ENCODE peak calls at places on chromosomes 5 and 9, in seven cellular contexts. One of them, this sample, is unnamed.

GRCh38 chr9:113187935-113188595 is 33.0 kb downstream of the FKBP15 start:
- DNase-seq in H7: no peak
- DNase-seq in neuronal stem cell: no peak
- DNase-seq in brain microvascular endothelial cell: peak; percentile 94
- DNase-seq in activated CD4-positive, alpha-beta T cell treated with anti-CD3 and anti-CD28 coated beads for 48 hours: no peak
- DNase-seq in cerebellum: no peak
- DNase-seq in lung microvascular endothelial cell: peak; percentile 90
- DNase-seq in this sample: peak; percentile 89

GRCh38 chr5:170169996-170170395 is 62.8 kb upstream of the C5orf58 start:
- DNase-seq in lung microvascular endothelial cell: no peak
- DNase-seq in cerebellum: no peak
- DNase-seq in H7: no peak
- DNase-seq in activated CD4-positive, alpha-beta T cell treated with anti-CD3 and anti-CD28 coated beads for 48 hours: no peak
- DNase-seq in brain microvascular endothelial cell: no peak
- DNase-seq in neuronal stem cell: no peak
- DNase-seq in this sample: no peak

GRCh38 chr5:107431998-107432397 is 238.7 kb downstream of the EFNA5 start:
- DNase-seq in H7: no peak
- DNase-seq in neuronal stem cell: no peak
- DNase-seq in brain microvascular endothelial cell: no peak
- DNase-seq in activated CD4-positive, alpha-beta T cell treated with anti-CD3 and anti-CD28 coated beads for 48 hours: no peak
- DNase-seq in cerebellum: no peak
- DNase-seq in lung microvascular endothelial cell: peak; percentile 72
- DNase-seq in this sample: no peak

GRCh38 chr5:150644058-150644457 is 3.6 kb downstream of the SYNPO start:
- DNase-seq in activated CD4-positive, alpha-beta T cell treated with anti-CD3 and anti-CD28 coated beads for 48 hours: no peak
- DNase-seq in lung microvascular endothelial cell: no peak
- DNase-seq in H7: no peak
- DNase-seq in brain microvascular endothelial cell: no peak
- DNase-seq in cerebellum: no peak
- DNase-seq in neuronal stem cell: no peak
- DNase-seq in this sample: no peak

GRCh38 chr5:81014348-81014747 is 54.2 kb downstream of the RASGRF2 start:
- DNase-seq in brain microvascular endothelial cell: no peak
- DNase-seq in activated CD4-positive, alpha-beta T cell treated with anti-CD3 and anti-CD28 coated beads for 48 hours: no peak
- DNase-seq in H7: no peak
- DNase-seq in cerebellum: no peak
- DNase-seq in neuronal stem cell: no peak
- DNase-seq in lung microvascular endothelial cell: no peak
- DNase-seq in this sample: no peak

GRCh38 chr5:155729684-155730059 is 597.3 kb upstream of the SGCD start:
- DNase-seq in activated CD4-positive, alpha-beta T cell treated with anti-CD3 and anti-CD28 coated beads for 48 hours: no peak
- DNase-seq in neuronal stem cell: peak; percentile 24
- DNase-seq in H7: peak; percentile 44
- DNase-seq in lung microvascular endothelial cell: no peak
- DNase-seq in brain microvascular endothelial cell: no peak
- DNase-seq in cerebellum: peak; percentile 16
- DNase-seq in this sample: no peak

GRCh38 chr9:98342819-98343208 is 87.4 kb upstream of the TBC1D2 start:
- DNase-seq in lung microvascular endothelial cell: peak; percentile 54
- DNase-seq in cerebellum: no peak
- DNase-seq in neuronal stem cell: no peak
- DNase-seq in H7: no peak
- DNase-seq in brain microvascular endothelial cell: no peak
- DNase-seq in activated CD4-positive, alpha-beta T cell treated with anti-CD3 and anti-CD28 coated beads for 48 hours: no peak
- DNase-seq in this sample: no peak

GRCh38 chr9:136171009-136171800 is 33.7 kb downstream of the LHX3 start:
- DNase-seq in H7: peak; percentile 95
- DNase-seq in neuronal stem cell: peak; percentile 89
- DNase-seq in cerebellum: no peak
- DNase-seq in activated CD4-positive, alpha-beta T cell treated with anti-CD3 and anti-CD28 coated beads for 48 hours: no peak
- DNase-seq in brain microvascular endothelial cell: no peak
- DNase-seq in lung microvascular endothelial cell: no peak
- DNase-seq in this sample: no peak

GRCh38 chr5:152649609-152650008 is 244.5 kb upstream of the NMUR2 start:
- DNase-seq in H7: no peak
- DNase-seq in neuronal stem cell: no peak
- DNase-seq in brain microvascular endothelial cell: no peak
- DNase-seq in cerebellum: no peak
- DNase-seq in activated CD4-positive, alpha-beta T cell treated with anti-CD3 and anti-CD28 coated beads for 48 hours: no peak
- DNase-seq in lung microvascular endothelial cell: no peak
- DNase-seq in this sample: no peak

GRCh38 chr9:13952906-13953305 is 361.0 kb downstream of the NFIB start:
- DNase-seq in activated CD4-positive, alpha-beta T cell treated with anti-CD3 and anti-CD28 coated beads for 48 hours: no peak
- DNase-seq in cerebellum: no peak
- DNase-seq in H7: no peak
- DNase-seq in brain microvascular endothelial cell: no peak
- DNase-seq in neuronal stem cell: no peak
- DNase-seq in lung microvascular endothelial cell: no peak
- DNase-seq in this sample: no peak

GRCh38 chr5:42005561-42006153 is 80.6 kb downstream of the FBXO4 start:
- DNase-seq in cerebellum: no peak
- DNase-seq in H7: peak; percentile 2
- DNase-seq in brain microvascular endothelial cell: no peak
- DNase-seq in activated CD4-positive, alpha-beta T cell treated with anti-CD3 and anti-CD28 coated beads for 48 hours: no peak
- DNase-seq in lung microvascular endothelial cell: peak; percentile 21
- DNase-seq in neuronal stem cell: no peak
- DNase-seq in this sample: no peak

GRCh38 chr9:100186356-100186755 is 87.3 kb downstream of the INVS start:
- DNase-seq in H7: no peak
- DNase-seq in brain microvascular endothelial cell: no peak
- DNase-seq in neuronal stem cell: no peak
- DNase-seq in activated CD4-positive, alpha-beta T cell treated with anti-CD3 and anti-CD28 coated beads for 48 hours: no peak
- DNase-seq in cerebellum: no peak
- DNase-seq in lung microvascular endothelial cell: no peak
- DNase-seq in this sample: no peak

GRCh38 chr5:147576646-147577535 is 67.0 kb upstream of the DPYSL3 start:
- DNase-seq in neuronal stem cell: no peak
- DNase-seq in H7: peak; percentile 31
- DNase-seq in brain microvascular endothelial cell: peak; percentile 26
- DNase-seq in activated CD4-positive, alpha-beta T cell treated with anti-CD3 and anti-CD28 coated beads for 48 hours: peak; percentile 60
- DNase-seq in lung microvascular endothelial cell: peak; percentile 44
- DNase-seq in cerebellum: no peak
- DNase-seq in this sample: peak; percentile 89

GRCh38 chr5:89572696-89573095 is 689.7 kb upstream of the MEF2C start:
- DNase-seq in activated CD4-positive, alpha-beta T cell treated with anti-CD3 and anti-CD28 coated beads for 48 hours: no peak
- DNase-seq in lung microvascular endothelial cell: no peak
- DNase-seq in H7: no peak
- DNase-seq in cerebellum: no peak
- DNase-seq in brain microvascular endothelial cell: peak; percentile 33
- DNase-seq in neuronal stem cell: no peak
- DNase-seq in this sample: no peak

GRCh38 chr5:62477801-62478200 is 65.2 kb downstream of the IPO11 start:
- DNase-seq in cerebellum: no peak
- DNase-seq in neuronal stem cell: no peak
- DNase-seq in activated CD4-positive, alpha-beta T cell treated with anti-CD3 and anti-CD28 coated beads for 48 hours: no peak
- DNase-seq in lung microvascular endothelial cell: peak; percentile 7
- DNase-seq in H7: no peak
- DNase-seq in brain microvascular endothelial cell: no peak
- DNase-seq in this sample: no peak

GRCh38 chr5:66143473-66144073 is 527 bp upstream of the SREK1 start:
- DNase-seq in H7: no peak
- DNase-seq in neuronal stem cell: no peak
- DNase-seq in activated CD4-positive, alpha-beta T cell treated with anti-CD3 and anti-CD28 coated beads for 48 hours: no peak
- DNase-seq in brain microvascular endothelial cell: no peak
- DNase-seq in cerebellum: peak; percentile 11
- DNase-seq in lung microvascular endothelial cell: no peak
- DNase-seq in this sample: no peak

GRCh38 chr9:132627120-132627519 is 42.7 kb downstream of the DDX31 start:
- DNase-seq in cerebellum: no peak
- DNase-seq in neuronal stem cell: no peak
- DNase-seq in lung microvascular endothelial cell: no peak
- DNase-seq in brain microvascular endothelial cell: no peak
- DNase-seq in activated CD4-positive, alpha-beta T cell treated with anti-CD3 and anti-CD28 coated beads for 48 hours: no peak
- DNase-seq in H7: no peak
- DNase-seq in this sample: no peak

GRCh38 chr5:88661870-88662207 is 221.1 kb downstream of the MEF2C start:
- DNase-seq in brain microvascular endothelial cell: no peak
- DNase-seq in H7: no peak
- DNase-seq in activated CD4-positive, alpha-beta T cell treated with anti-CD3 and anti-CD28 coated beads for 48 hours: no peak
- DNase-seq in cerebellum: no peak
- DNase-seq in neuronal stem cell: no peak
- DNase-seq in lung microvascular endothelial cell: no peak
- DNase-seq in this sample: no peak

GRCh38 chr5:155308289-155308688 is 294.7 kb downstream of the KIF4B start:
- DNase-seq in brain microvascular endothelial cell: no peak
- DNase-seq in H7: no peak
- DNase-seq in lung microvascular endothelial cell: no peak
- DNase-seq in neuronal stem cell: no peak
- DNase-seq in cerebellum: no peak
- DNase-seq in activated CD4-positive, alpha-beta T cell treated with anti-CD3 and anti-CD28 coated beads for 48 hours: no peak
- DNase-seq in this sample: no peak

This sample was measured in posterior vena cava.